ENCODE peak calls at places on chromosomes 4 and X, in seven cellular contexts. Q, G, A, X, T, L and B are unnamed samples.
A peak's percentile ranks its signal among the peaks of the same experiment; 100 is the strongest.

GRCh38 chrX:112784692-112785091 is 55.9 kb downstream of the AMOT start:
- DNase-seq in Q (no peak), G (no peak), A (no peak), X (no peak), T (no peak), L (no peak), B (no peak)

GRCh38 chr4:145097821-145098674 is at the start of the genes ABCE1 and ANAPC10:
- DNase-seq in Q (peak; percentile 96), G (peak; percentile 92), A (peak; percentile 99), X (peak; percentile 85), T (peak; percentile 93), L (peak; percentile 97), B (peak; percentile 98)

GRCh38 chr4:8264106-8264505 is 5.4 kb upstream of the HTRA3 start:
- DNase-seq in Q (no peak), G (no peak), A (no peak), X (no peak), T (no peak), L (no peak), B (no peak)

GRCh38 chr4:162931257-162931648 is 235.4 kb downstream of the NAF1 start:
- DNase-seq in Q (no peak), G (no peak), A (no peak), X (no peak), T (no peak), L (no peak), B (no peak)

GRCh38 chr4:23083391-23083790 is 390.7 kb downstream of the GBA3 start:
- DNase-seq in Q (no peak), G (no peak), A (no peak), X (no peak), T (no peak), L (no peak), B (no peak)

GRCh38 chrX:114532093-114532805 is 51.6 kb upstream of the HTR2C start:
- DNase-seq in Q (no peak), G (no peak), A (no peak), X (no peak), T (no peak), L (no peak), B (no peak)

GRCh38 chr4:1130318-1131186 is 17.2 kb upstream of the RNF212 start:
- DNase-seq in Q (peak; percentile 72), G (peak; percentile 63), A (peak; percentile 76), X (peak; percentile 54), T (peak; percentile 76), L (peak; percentile 63), B (peak; percentile 78)

GRCh38 chr4:145280541-145280940 is 100.2 kb upstream of the OTUD4 start:
- DNase-seq in Q (no peak), G (no peak), A (no peak), X (no peak), T (no peak), L (no peak), B (no peak)

GRCh38 chrX:10529344-10529743 is 91.0 kb downstream of the MID1 start:
- DNase-seq in Q (no peak), G (no peak), A (peak; percentile 29), X (no peak), T (peak; percentile 14), L (no peak), B (peak; percentile 47)

GRCh38 chr4:67934628-67935027 is 28.7 kb downstream of the TMPRSS11A start:
- DNase-seq in Q (no peak), G (no peak), A (peak; percentile 63), X (no peak), T (no peak), L (no peak), B (no peak)

GRCh38 chrX:34586936-34587335 is 70.1 kb downstream of the TMEM47 start:
- DNase-seq in Q (no peak), G (no peak), A (no peak), X (no peak), T (no peak), L (no peak), B (no peak)

GRCh38 chr4:85496933-85497332 is 22.0 kb downstream of the ARHGAP24 start:
- DNase-seq in Q (no peak), G (no peak), A (peak; percentile 88), X (no peak), T (no peak), L (no peak), B (peak; percentile 89)

GRCh38 chr4:6917445-6918241 is 8.0 kb downstream of the TBC1D14 start:
- DNase-seq in Q (no peak), G (no peak), A (peak; percentile 42), X (no peak), T (no peak), L (no peak), B (no peak)

GRCh38 chr4:2250764-2251072 is 8.8 kb upstream of the HAUS3 start:
- DNase-seq in Q (no peak), G (no peak), A (no peak), X (no peak), T (no peak), L (no peak), B (no peak)

GRCh38 chr4:24392613-24393012 is 191.7 kb downstream of the DHX15 start:
- DNase-seq in Q (no peak), G (no peak), A (no peak), X (no peak), T (no peak), L (no peak), B (no peak)

GRCh38 chrX:109795682-109796081 is 62.6 kb upstream of the ACSL4 start:
- DNase-seq in Q (no peak), G (no peak), A (no peak), X (no peak), T (no peak), L (no peak), B (no peak)

GRCh38 chr4:42357325-42357724 is 40.0 kb upstream of the SHISA3 start:
- DNase-seq in Q (no peak), G (no peak), A (no peak), X (no peak), T (no peak), L (no peak), B (no peak)

GRCh38 chr4:20687894-20688293 is 12.4 kb upstream of the PACRGL start:
- DNase-seq in Q (no peak), G (no peak), A (peak; percentile 26), X (peak; percentile 34), T (peak; percentile 4), L (peak; percentile 94), B (peak; percentile 77)

GRCh38 chr4:89307185-89307445 is 485 bp downstream of the GPRIN3 start:
- DNase-seq in Q (no peak), G (no peak), A (no peak), X (no peak), T (no peak), L (no peak), B (no peak)

GRCh38 chrX:42818151-42818921 is 40.4 kb upstream of the PPP1R2C start:
- DNase-seq in Q (no peak), G (no peak), A (no peak), X (no peak), T (no peak), L (no peak), B (no peak)

GRCh38 chr4:7200801-7201200 is 8.5 kb downstream of the SORCS2 start:
- DNase-seq in Q (no peak), G (no peak), A (no peak), X (no peak), T (no peak), L (no peak), B (no peak)

GRCh38 chr4:16262188-16262587 is 35.9 kb upstream of the TAPT1 start:
- DNase-seq in Q (no peak), G (no peak), A (no peak), X (no peak), T (no peak), L (no peak), B (no peak)

GRCh38 chrX:22999696-23000223 is at the start of gene DDX53:
- DNase-seq in Q (no peak), G (no peak), A (no peak), X (no peak), T (no peak), L (no peak), B (no peak)

GRCh38 chrX:56802428-56802827 is 73.4 kb downstream of the NBDY start:
- DNase-seq in Q (no peak), G (no peak), A (no peak), X (no peak), T (peak; percentile 11), L (no peak), B (no peak)

GRCh38 chr4:113756005-113756410 is 5.5 kb downstream of the CAMK2D start:
- DNase-seq in Q (no peak), G (no peak), A (peak; percentile 70), X (no peak), T (no peak), L (peak; percentile 32), B (peak; percentile 82)

GRCh38 chr4:25857403-25857802 is 5.4 kb downstream of the SEL1L3 start:
- DNase-seq in Q (no peak), G (no peak), A (no peak), X (no peak), T (no peak), L (peak; percentile 27), B (no peak)

GRCh38 chrX:120315776-120316175 is 4.5 kb upstream of the TMEM255A start:
- DNase-seq in Q (no peak), G (no peak), A (peak; percentile 39), X (no peak), T (no peak), L (no peak), B (no peak)

GRCh38 chr4:76420901-76421581 is at the start of gene CCDC158:
- DNase-seq in Q (no peak), G (no peak), A (peak; percentile 19), X (no peak), T (peak; percentile 25), L (no peak), B (peak; percentile 32)

GRCh38 chr4:113449407-113449974 is 312.0 kb downstream of the CAMK2D start:
- DNase-seq in Q (no peak), G (no peak), A (no peak), X (no peak), T (no peak), L (no peak), B (no peak)

GRCh38 chr4:144356941-144357381 is 216.4 kb upstream of the GYPA start:
- DNase-seq in Q (no peak), G (no peak), A (no peak), X (no peak), T (no peak), L (no peak), B (no peak)

GRCh38 chr4:139609647-139610046 is 53.6 kb upstream of the SETD7 start:
- DNase-seq in Q (no peak), G (no peak), A (peak; percentile 53), X (peak; percentile 25), T (no peak), L (no peak), B (peak; percentile 39)

GRCh38 chrX:20522420-20522819 is 255.7 kb upstream of the RPS6KA3 start:
- DNase-seq in Q (no peak), G (no peak), A (no peak), X (no peak), T (no peak), L (no peak), B (no peak)